ENCODE peak calls at places on chromosome 19, in four cellular contexts. H is stimulated activated CD4-positive, alpha-beta T cell treated with anti-CD3 and anti-CD28 coated beads, Interleukin-1b, Interleukin-23, amount 100 ng/mL, for 1 hour; Y is naive thymus-derived CD8-positive, alpha-beta T cell; T is NCI-H1436. Z is an unnamed sample.

GRCh38 chr19:12994701-12995595 is at the start of gene NFIX:
- DNase-seq in Y (peak), H (peak), T (peak), Z (no peak)

GRCh38 chr19:4375620-4376228 is 24.6 kb downstream of the SH3GL1 start:
- DNase-seq in Y (no peak), H (no peak), T (peak), Z (peak)

GRCh38 chr19:49710372-49710951 is 19.5 kb downstream of the CPT1C start:
- DNase-seq in T (no peak), Y (no peak), H (no peak), Z (no peak)

GRCh38 chr19:32837531-32837930 is 32.0 kb downstream of the SLC7A9 start:
- DNase-seq in Y (no peak), T (no peak), H (no peak), Z (no peak)

GRCh38 chr19:47776568-47776967 is 1.9 kb upstream of the SELENOW start:
- DNase-seq in Y (no peak), H (no peak), T (peak), Z (peak)

GRCh38 chr19:33269016-33269415 is 33.3 kb downstream of the CEBPA start:
- DNase-seq in Y (no peak), H (no peak), T (no peak), Z (no peak)

GRCh38 chr19:29793116-29793727 is 18.6 kb upstream of the CCNE1 start:
- DNase-seq in T (no peak), Y (no peak), H (no peak), Z (no peak)

GRCh38 chr19:10295847-10296591 is 6.3 kb downstream of the ICAM5 start:
- DNase-seq in Y (no peak), T (no peak), H (no peak), Z (no peak)

GRCh38 chr19:50644315-50644915 is 4.7 kb upstream of the SYT3 start:
- DNase-seq in Y (no peak), H (no peak), T (no peak), Z (no peak)

GRCh38 chr19:33676999-33677665 is 55.4 kb downstream of the CHST8 start:
- DNase-seq in Y (no peak), T (no peak), H (no peak), Z (no peak)

GRCh38 chr19:53892301-53892980 is 10.4 kb downstream of the PRKCG start:
- DNase-seq in H (no peak), T (no peak), Y (no peak), Z (no peak)

GRCh38 chr19:4580021-4580901 is 20.8 kb upstream of the SEMA6B start:
- DNase-seq in Y (no peak), H (no peak), T (no peak), Z (no peak)

GRCh38 chr19:54684537-54684936 is 21.8 kb downstream of the LILRB4 start:
- DNase-seq in T (no peak), H (no peak), Y (no peak), Z (no peak)

GRCh38 chr19:45322311-45322710 is 364 bp downstream of the CKM start:
- DNase-seq in T (peak), H (no peak), Y (no peak), Z (no peak)